ENCODE peak calls at places on chromosomes 4 and X, in five cellular contexts. One of them, this sample, is unnamed.

GRCh38 chr4:184345573-184345922 is 127.9 kb upstream of the ENPP6 start:
- DNase-seq in HepG2: no peak
- DNase-seq in H1: no peak
- DNase-seq in GM12878: no peak
- DNase-seq in HCT116: no peak
- DNase-seq in this sample: no peak

GRCh38 chrX:71367396-71367795 is 1.2 kb downstream of the TAF1 start:
- DNase-seq in HepG2: no peak
- DNase-seq in H1: no peak
- DNase-seq in GM12878: no peak
- DNase-seq in HCT116: no peak
- DNase-seq in this sample: no peak

GRCh38 chrX:56813318-56813837 is 84.3 kb downstream of the NBDY start:
- DNase-seq in HepG2: no peak
- DNase-seq in H1: no peak
- DNase-seq in GM12878: no peak
- DNase-seq in HCT116: no peak
- DNase-seq in this sample: no peak

GRCh38 chr4:21790437-21791029 is 158.0 kb downstream of the KCNIP4 start:
- DNase-seq in HepG2: no peak
- DNase-seq in H1: no peak
- DNase-seq in GM12878: no peak
- DNase-seq in HCT116: peak; percentile 16
- DNase-seq in this sample: no peak

GRCh38 chr4:76306882-76307669 is 543 bp downstream of the STBD1 start:
- DNase-seq in HepG2: peak; percentile 19
- DNase-seq in H1: peak; percentile 85
- DNase-seq in GM12878: no peak
- DNase-seq in HCT116: no peak
- DNase-seq in this sample: peak; percentile 25

GRCh38 chrX:21821875-21822274 is 17.5 kb upstream of the MBTPS2 start:
- DNase-seq in HepG2: peak; percentile 51
- DNase-seq in H1: no peak
- DNase-seq in GM12878: no peak
- DNase-seq in HCT116: no peak
- DNase-seq in this sample: no peak

GRCh38 chr4:80361329-80361900 is 25.9 kb downstream of the CFAP299 start:
- DNase-seq in HepG2: peak; percentile 5
- DNase-seq in H1: no peak
- DNase-seq in GM12878: no peak
- DNase-seq in HCT116: peak; percentile 8
- DNase-seq in this sample: no peak

GRCh38 chrX:69010339-69010738 is 154.9 kb downstream of the PJA1 start:
- DNase-seq in HepG2: no peak
- DNase-seq in H1: peak; percentile 3
- DNase-seq in GM12878: no peak
- DNase-seq in HCT116: no peak
- DNase-seq in this sample: no peak

GRCh38 chr4:21697583-21697982 is 251.0 kb downstream of the KCNIP4 start:
- DNase-seq in HepG2: no peak
- DNase-seq in H1: peak; percentile 65
- DNase-seq in GM12878: no peak
- DNase-seq in HCT116: peak; percentile 3
- DNase-seq in this sample: peak; percentile 33

GRCh38 chrX:142095816-142096215 is 109.3 kb downstream of the MAGEC2 start:
- DNase-seq in HepG2: no peak
- DNase-seq in H1: no peak
- DNase-seq in GM12878: no peak
- DNase-seq in HCT116: no peak
- DNase-seq in this sample: no peak

GRCh38 chrX:120213438-120214265 is 37.0 kb upstream of the ZBTB33 start:
- DNase-seq in HepG2: peak; percentile 35
- DNase-seq in H1: peak; percentile 72
- DNase-seq in GM12878: peak; percentile 36
- DNase-seq in HCT116: peak; percentile 31
- DNase-seq in this sample: peak; percentile 64

GRCh38 chrX:134806707-134807038 is 148.4 kb upstream of the PLAC1 start:
- DNase-seq in HepG2: no peak
- DNase-seq in H1: no peak
- DNase-seq in GM12878: no peak
- DNase-seq in HCT116: no peak
- DNase-seq in this sample: no peak

GRCh38 chr4:88320174-88320779 is 35.9 kb upstream of the PPM1K start:
- DNase-seq in HepG2: no peak
- DNase-seq in H1: no peak
- DNase-seq in GM12878: no peak
- DNase-seq in HCT116: no peak
- DNase-seq in this sample: no peak

GRCh38 chr4:39319678-39320077 is 46.5 kb downstream of the RFC1 start:
- DNase-seq in HepG2: peak; percentile 38
- DNase-seq in H1: no peak
- DNase-seq in GM12878: no peak
- DNase-seq in HCT116: peak; percentile 55
- DNase-seq in this sample: no peak

GRCh38 chr4:54843106-54843505 is 185.3 kb downstream of the KIT start:
- DNase-seq in HepG2: no peak
- DNase-seq in H1: no peak
- DNase-seq in GM12878: no peak
- DNase-seq in HCT116: no peak
- DNase-seq in this sample: no peak

GRCh38 chrX:124028177-124028576 is 66.7 kb downstream of the STAG2 start:
- DNase-seq in HepG2: no peak
- DNase-seq in H1: no peak
- DNase-seq in GM12878: no peak
- DNase-seq in HCT116: no peak
- DNase-seq in this sample: no peak

GRCh38 chr4:125620066-125620850 is 305.5 kb downstream of the FAT4 start:
- DNase-seq in HepG2: no peak
- DNase-seq in H1: no peak
- DNase-seq in GM12878: no peak
- DNase-seq in HCT116: no peak
- DNase-seq in this sample: no peak

GRCh38 chrX:13094374-13094773 is 50.0 kb upstream of the FAM9C start:
- DNase-seq in HepG2: no peak
- DNase-seq in H1: no peak
- DNase-seq in GM12878: no peak
- DNase-seq in HCT116: no peak
- DNase-seq in this sample: no peak

GRCh38 chr4:6378493-6379445 is 93.6 kb downstream of the PPP2R2C start:
- DNase-seq in HepG2: no peak
- DNase-seq in H1: no peak
- DNase-seq in GM12878: no peak
- DNase-seq in HCT116: no peak
- DNase-seq in this sample: no peak

GRCh38 chr4:153963216-153963615 is 174.3 kb upstream of the SFRP2 start:
- DNase-seq in HepG2: no peak
- DNase-seq in H1: no peak
- DNase-seq in GM12878: no peak
- DNase-seq in HCT116: no peak
- DNase-seq in this sample: no peak

GRCh38 chrX:107675365-107675654 is 47.0 kb downstream of the PRPS1 start:
- DNase-seq in HepG2: no peak
- DNase-seq in H1: no peak
- DNase-seq in GM12878: no peak
- DNase-seq in HCT116: no peak
- DNase-seq in this sample: no peak

GRCh38 chr4:17807446-17807845 is 3.1 kb downstream of the DCAF16 start:
- DNase-seq in HepG2: no peak
- DNase-seq in H1: no peak
- DNase-seq in GM12878: no peak
- DNase-seq in HCT116: no peak
- DNase-seq in this sample: no peak

GRCh38 chr4:153593166-153593565 is 90.9 kb upstream of the TLR2 start:
- DNase-seq in HepG2: peak; percentile 5
- DNase-seq in H1: no peak
- DNase-seq in GM12878: no peak
- DNase-seq in HCT116: no peak
- DNase-seq in this sample: no peak

GRCh38 chr4:1654216-1654945 is 29.7 kb downstream of the FAM53A start:
- DNase-seq in HepG2: no peak
- DNase-seq in H1: no peak
- DNase-seq in GM12878: no peak
- DNase-seq in HCT116: no peak
- DNase-seq in this sample: no peak

GRCh38 chr4:6472387-6473263 is at the start of gene PPP2R2C:
- DNase-seq in HepG2: no peak
- DNase-seq in H1: peak; percentile 59
- DNase-seq in GM12878: no peak
- DNase-seq in HCT116: no peak
- DNase-seq in this sample: no peak

DNA sequence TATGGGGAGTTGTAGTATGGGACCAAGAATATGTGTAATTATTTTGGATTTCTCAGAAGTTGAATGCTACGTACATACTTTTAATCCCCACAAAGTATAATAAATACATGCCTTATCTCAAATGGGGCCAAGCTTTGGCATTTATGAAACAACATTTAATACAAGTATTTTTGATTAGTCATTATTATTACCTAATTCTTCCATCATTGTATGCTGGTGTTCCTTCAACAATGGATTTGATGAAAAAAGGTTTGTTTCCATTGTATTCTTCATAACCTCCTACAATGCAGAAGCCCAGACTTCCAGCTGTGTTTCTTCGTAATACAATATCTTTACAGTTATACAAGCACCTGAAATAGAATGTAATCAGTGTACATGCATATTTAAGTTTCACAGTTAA is 83.8 kb downstream of the FIP1L1 start:
- DNase-seq in HepG2: no peak
- DNase-seq in H1: no peak
- DNase-seq in GM12878: no peak
- DNase-seq in HCT116: no peak
- DNase-seq in this sample: no peak
- H3K36me3 ChIP-seq in HepG2: peaks cover 3% of the 10 kb centered on the region
- H3K36me3 ChIP-seq in H1: peaks cover 3% of the 10 kb centered on the region
- H3K36me3 ChIP-seq in GM12878: peaks cover 8% of the 10 kb centered on the region
- H3K36me3 ChIP-seq in HCT116: peaks cover 12% of the 10 kb centered on the region
- H3K36me3 ChIP-seq in this sample: peaks cover 35% of the 10 kb centered on the region

GRCh38 chr4:168717852-168718251 is 221.0 kb downstream of the PALLD start:
- DNase-seq in HepG2: no peak
- DNase-seq in H1: no peak
- DNase-seq in GM12878: no peak
- DNase-seq in HCT116: no peak
- DNase-seq in this sample: no peak
- TF ChIP-seq ZNF274 in HepG2: no peak
- TF ChIP-seq ZNF274 in H1: no peak
- TF ChIP-seq ZNF274 in GM12878: no peak
- TF ChIP-seq ZNF274 in HCT116: no peak
- TF ChIP-seq ZNF274 in this sample: no peak

GRCh38 chrX:1493877-1494510 is 41.3 kb upstream of the ASMTL start:
- DNase-seq in HepG2: no peak
- DNase-seq in H1: peak; percentile 59
- DNase-seq in GM12878: no peak
- DNase-seq in HCT116: no peak
- DNase-seq in this sample: no peak

GRCh38 chrX:1492421-1493012 is 39.8 kb upstream of the ASMTL start:
- DNase-seq in HepG2: no peak
- DNase-seq in H1: no peak
- DNase-seq in GM12878: no peak
- DNase-seq in HCT116: no peak
- DNase-seq in this sample: no peak

GRCh38 chrX:1488745-1489144 is 36.0 kb upstream of the ASMTL start:
- DNase-seq in HepG2: no peak
- DNase-seq in H1: no peak
- DNase-seq in GM12878: no peak
- DNase-seq in HCT116: no peak
- DNase-seq in this sample: no peak

GRCh38 chrX:1493317-1493856 is 40.7 kb upstream of the ASMTL start:
- DNase-seq in HepG2: no peak
- DNase-seq in H1: no peak
- DNase-seq in GM12878: no peak
- DNase-seq in HCT116: no peak
- DNase-seq in this sample: no peak

DNA sequence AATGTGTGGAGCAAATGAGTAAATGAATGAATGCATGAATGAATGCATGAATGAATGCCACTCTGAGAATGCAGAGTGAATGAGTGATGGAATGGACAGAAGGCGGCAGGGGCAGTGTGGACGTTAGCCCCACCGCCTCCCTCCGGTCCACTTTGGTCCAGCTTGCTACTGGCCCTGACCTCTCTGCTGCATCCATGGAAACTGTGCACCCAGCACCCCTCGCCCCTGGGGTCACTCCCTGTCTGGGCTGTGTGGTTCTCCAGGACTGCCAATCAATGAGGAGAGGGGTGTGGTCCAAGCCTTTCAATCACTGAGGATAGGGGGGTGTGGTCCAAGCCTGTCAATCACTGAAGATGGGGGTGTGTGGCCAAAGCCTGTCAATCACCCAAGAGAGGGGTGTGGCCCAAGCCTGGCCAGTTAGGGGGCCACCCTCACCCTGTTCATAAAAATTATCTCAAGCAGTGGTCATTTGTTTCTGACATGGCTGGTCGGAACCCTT is 39.2 kb upstream of the ASMTL start:
- DNase-seq in HepG2: peak; percentile 65
- DNase-seq in H1: peak; percentile 86
- DNase-seq in GM12878: peak; percentile 87
- DNase-seq in HCT116: peak; percentile 66
- DNase-seq in this sample: peak; percentile 58
- H3K36me3 ChIP-seq in HepG2: no peaks in the 10 kb centered on the region
- H3K36me3 ChIP-seq in H1: no peaks in the 10 kb centered on the region
- H3K36me3 ChIP-seq in GM12878: peaks cover 16% of the 10 kb centered on the region
- H3K36me3 ChIP-seq in HCT116: no peaks in the 10 kb centered on the region
- H3K36me3 ChIP-seq in this sample: no peaks in the 10 kb centered on the region

GRCh38 chr4:84690481-84690880 is 107.6 kb downstream of the CDS1 start:
- DNase-seq in HepG2: no peak
- DNase-seq in H1: no peak
- DNase-seq in GM12878: no peak
- DNase-seq in HCT116: no peak
- DNase-seq in this sample: no peak

GRCh38 chr4:84688605-84689004 is 105.7 kb downstream of the CDS1 start:
- DNase-seq in HepG2: no peak
- DNase-seq in H1: no peak
- DNase-seq in GM12878: no peak
- DNase-seq in HCT116: no peak
- DNase-seq in this sample: no peak

GRCh38 chr4:84697159-84697558 is 114.2 kb downstream of the CDS1 start:
- DNase-seq in HepG2: no peak
- DNase-seq in H1: no peak
- DNase-seq in GM12878: no peak
- DNase-seq in HCT116: no peak
- DNase-seq in this sample: no peak

GRCh38 chr4:84691800-84692199 is 108.9 kb downstream of the CDS1 start:
- DNase-seq in HepG2: no peak
- DNase-seq in H1: no peak
- DNase-seq in GM12878: no peak
- DNase-seq in HCT116: no peak
- DNase-seq in this sample: no peak

DNA sequence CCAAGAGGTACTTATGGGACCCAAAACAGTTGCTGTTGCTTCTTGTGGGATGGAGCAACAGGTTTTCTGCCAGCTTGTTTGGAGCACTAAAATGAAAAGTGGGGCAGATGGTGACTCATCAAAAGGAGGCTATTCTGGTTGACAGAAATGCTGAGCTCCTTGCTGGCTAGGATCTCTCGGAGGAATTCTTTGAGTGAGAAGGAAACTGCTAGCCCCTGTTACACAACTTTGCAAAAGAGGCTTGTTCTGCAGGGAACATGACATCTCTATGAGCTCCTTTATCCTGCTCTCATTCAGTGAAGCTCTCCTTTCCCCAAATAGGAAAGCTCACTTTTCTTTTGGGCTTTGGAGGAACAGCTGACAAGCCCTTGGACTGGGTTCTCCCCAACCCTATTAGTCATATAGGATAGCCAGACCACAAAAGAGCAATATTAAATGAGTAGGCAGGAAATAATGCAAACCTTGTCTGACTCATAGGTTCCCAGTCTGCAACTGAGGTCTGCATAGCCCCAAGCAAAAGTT is 108.3 kb downstream of the CDS1 start:
- DNase-seq in HepG2: no peak
- DNase-seq in H1: no peak
- DNase-seq in GM12878: no peak
- DNase-seq in HCT116: peak; percentile 86
- DNase-seq in this sample: no peak
- TF ChIP-seq ZNF274 in HepG2: no peak
- TF ChIP-seq ZNF274 in H1: no peak
- TF ChIP-seq ZNF274 in GM12878: no peak
- TF ChIP-seq ZNF274 in HCT116: no peak
- TF ChIP-seq ZNF274 in this sample: no peak

This sample was measured in NT2/D1.